ENCODE peak calls at places on chromosomes 4 and X, in six cellular contexts. C is Calu3, D is endothelial cell, V is fibroblast of mammary gland, G is OCI-LY7, W is hepatocyte. N is an unnamed sample.

GRCh38 chr4:23060776-23061175 is 368.0 kb downstream of the GBA3 start:
- DNase-seq in W (peak; percentile 13), D (no peak), G (no peak), C (no peak), V (peak; percentile 1), N (no peak)

GRCh38 chr4:68271851-68272756 is 26.6 kb upstream of the TMPRSS11B start:
- DNase-seq in G (peak; percentile 42), D (peak; percentile 10), W (peak; percentile 34), V (peak; percentile 65), C (peak; percentile 4), N (no peak)

GRCh38 chrX:103831342-103831802 is 685 bp downstream of the RAB9B start:
- DNase-seq in G (no peak), V (no peak), C (peak; percentile 69), W (peak; percentile 89), D (peak; percentile 51), N (no peak)

GRCh38 chrX:72273718-72274117 is 3.3 kb downstream of the RPS4X start:
- DNase-seq in W (no peak), C (no peak), G (no peak), V (no peak), D (no peak), N (no peak)

GRCh38 chrX:12991575-12991974 is 16.7 kb downstream of the TMSB4X start:
- DNase-seq in C (no peak), D (no peak), W (no peak), G (no peak), V (no peak), N (no peak)

GRCh38 chr4:115222061-115222460 is 108.6 kb upstream of the NDST4 start:
- DNase-seq in G (no peak), W (no peak), D (no peak), C (no peak), V (no peak), N (no peak)

GRCh38 chr4:7068883-7069282 is 1.0 kb upstream of the GRPEL1 start:
- DNase-seq in D (no peak), V (no peak), C (no peak), G (no peak), W (peak; percentile 50), N (no peak)

GRCh38 chr4:60081839-60082238 is 1118.3 kb upstream of the ADGRL3 start:
- DNase-seq in V (no peak), W (no peak), G (no peak), C (no peak), D (no peak), N (no peak)

DNA sequence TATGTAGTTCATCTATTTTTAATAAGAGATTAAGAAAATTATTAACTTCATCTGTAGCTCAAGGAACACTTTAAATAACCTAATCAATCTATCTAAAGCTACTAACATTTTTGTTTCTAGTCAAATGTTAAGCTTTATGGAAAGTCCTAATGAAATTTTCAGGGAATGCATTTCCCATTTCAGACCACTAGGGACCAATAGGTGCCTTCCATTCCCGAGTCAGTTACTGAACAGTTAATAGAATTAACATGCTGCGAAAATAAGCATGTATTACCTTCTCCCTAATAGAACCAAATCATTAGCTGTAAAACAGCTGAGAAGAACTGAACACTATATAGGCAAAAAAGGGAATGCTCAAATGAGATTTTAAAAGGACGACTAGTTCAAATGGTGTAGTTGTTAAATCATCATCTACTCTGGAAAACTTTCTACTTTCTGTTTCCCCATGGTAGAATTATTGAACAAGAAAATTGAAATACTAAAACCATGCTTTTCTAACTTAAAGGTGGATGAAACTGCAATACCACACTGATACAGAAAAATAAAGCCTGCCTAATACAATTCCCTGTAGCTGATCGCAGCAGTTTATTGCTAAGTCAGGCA is 22.5 kb downstream of the STX18 start:
- DNase-seq in D (no peak), W (no peak), V (peak; percentile 50), C (no peak), G (no peak), N (no peak)
- TF ChIP-seq CTCF in D (peak; percentile 72), W (peak; percentile 52), V (peak; percentile 84), C (peak; percentile 26), G (peak; percentile 71), N (peak; percentile 45)

DNA sequence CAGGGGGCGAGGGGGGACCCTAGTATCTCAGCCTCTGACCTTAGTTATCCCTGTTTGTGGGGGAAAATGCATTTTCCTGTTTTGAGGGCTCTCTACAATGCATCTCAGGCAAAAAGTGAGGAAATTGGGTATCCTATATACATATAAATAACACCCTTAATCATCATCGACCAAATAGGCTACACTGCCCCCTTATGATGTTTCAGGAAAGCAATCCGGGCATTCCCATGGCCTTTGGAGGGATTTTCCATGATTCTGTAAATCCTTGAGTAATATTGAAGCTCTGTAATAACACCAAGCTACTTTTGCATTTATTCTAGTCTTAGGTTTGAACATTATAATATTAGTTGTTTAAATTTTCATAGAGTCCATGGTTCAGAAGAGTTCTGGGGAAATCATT is 91.6 kb upstream of the SCOC start:
- DNase-seq in W (no peak), C (no peak), G (no peak), D (no peak), V (peak; percentile 37), N (no peak)
- TF ChIP-seq CTCF in W (no peak), C (no peak), G (no peak), D (no peak), V (peak; percentile 16), N (no peak)

GRCh38 chr4:4524364-4524763 is 17.5 kb downstream of the STX18 start:
- DNase-seq in V (no peak), G (peak; percentile 82), C (no peak), D (peak; percentile 9), W (no peak), N (peak; percentile 39)
- TF ChIP-seq CTCF in V (no peak), G (peak; percentile 65), C (no peak), D (no peak), W (no peak), N (peak; percentile 38)

GRCh38 chr4:152635876-152636275 is 43.9 kb downstream of the TMEM154 start:
- DNase-seq in W (no peak), D (no peak), G (no peak), C (no peak), V (no peak), N (no peak)
- TF ChIP-seq CTCF in W (no peak), D (no peak), G (no peak), C (no peak), V (no peak), N (no peak)

GRCh38 chr4:151768835-151769234 is 8.0 kb upstream of the GATB start:
- DNase-seq in W (no peak), G (no peak), V (no peak), C (no peak), D (no peak), N (no peak)
- TF ChIP-seq CTCF in W (no peak), G (no peak), V (no peak), C (no peak), D (no peak), N (no peak)

GRCh38 chrX:26597981-26598380 is 382.0 kb downstream of the MAGEB5 start:
- DNase-seq in W (no peak), D (no peak), C (no peak), V (no peak), G (no peak), N (no peak)
- TF ChIP-seq CTCF in W (no peak), D (no peak), C (no peak), V (no peak), G (no peak), N (no peak)

GRCh38 chr4:183026701-183027100 is 72.4 kb upstream of the WWC2 start:
- DNase-seq in G (no peak), W (no peak), D (no peak), C (no peak), V (no peak), N (no peak)
- TF ChIP-seq CTCF in G (no peak), W (no peak), D (no peak), C (no peak), V (no peak), N (no peak)

GRCh38 chr4:105715692-105716278 is 7.2 kb downstream of the GSTCD start:
- DNase-seq in D (no peak), V (peak; percentile 56), W (peak; percentile 54), G (peak; percentile 45), C (no peak), N (no peak)
- TF ChIP-seq CTCF in D (peak; percentile 60), V (peak; percentile 41), W (peak; percentile 65), G (peak; percentile 90), C (no peak), N (peak; percentile 65)

N was measured in DND-41.